ENCODE peak calls at places on chromosomes 1 and 21, in ten cellular contexts. T, D, N, C, R, H, L, V, O and E are unnamed samples.

GRCh38 chr1:167165948-167166702 is 54.6 kb upstream of the POU2F1 start:
- DNase-seq in L (no peak), O (no peak), D (no peak), N (no peak), V (no peak), C (peak; percentile 53), H (no peak), T (peak; percentile 86), R (peak; percentile 82), E (no peak)

GRCh38 chr1:206909167-206909882 is 12.1 kb downstream of the IL24 start:
- DNase-seq in R (no peak), T (peak; percentile 47), N (no peak), O (no peak), L (peak; percentile 57), C (peak; percentile 17), H (peak; percentile 66), D (peak; percentile 51), V (no peak), E (no peak)

GRCh38 chr1:13730301-13730700 is 30.3 kb downstream of the PRDM2 start:
- DNase-seq in O (no peak), T (no peak), R (no peak), D (no peak), H (no peak), C (no peak), L (no peak), N (no peak), V (no peak), E (no peak)

GRCh38 chr1:216034506-216034905 is 388.7 kb downstream of the USH2A start:
- DNase-seq in H (no peak), T (no peak), C (peak; percentile 21), D (no peak), N (no peak), R (peak; percentile 12), O (no peak), V (no peak), L (no peak), E (no peak)

GRCh38 chr21:17438642-17439041 is 74.2 kb upstream of the CXADR start:
- DNase-seq in R (peak; percentile 78), T (peak; percentile 80), O (no peak), N (no peak), C (no peak), D (no peak), V (no peak), H (no peak), L (no peak), E (no peak)

GRCh38 chr1:176602388-176603004 is 139.5 kb downstream of the PAPPA2 start:
- DNase-seq in V (no peak), R (no peak), N (no peak), C (no peak), T (no peak), H (no peak), O (no peak), D (no peak), L (no peak), E (no peak)

GRCh38 chr1:212225416-212225815 is 59.8 kb upstream of the PPP2R5A start:
- DNase-seq in R (no peak), T (no peak), V (no peak), L (no peak), N (no peak), H (no peak), D (no peak), O (no peak), C (no peak), E (no peak)

GRCh38 chr1:203424285-203424684 is 51.3 kb upstream of the PRELP start:
- DNase-seq in H (no peak), T (no peak), R (no peak), C (no peak), N (no peak), V (no peak), O (no peak), D (no peak), L (no peak), E (no peak)

GRCh38 chr1:153355445-153356071 is 2.1 kb upstream of the S100A9 start:
- DNase-seq in H (peak; percentile 64), O (no peak), N (peak; percentile 1), L (no peak), V (no peak), C (peak; percentile 56), T (peak; percentile 48), D (peak; percentile 26), R (no peak), E (no peak)

GRCh38 chr1:239386453-239387303 is at the start of gene CHRM3:
- DNase-seq in R (peak; percentile 66), O (no peak), N (no peak), H (peak; percentile 11), V (no peak), C (peak; percentile 77), L (no peak), D (no peak), T (no peak), E (no peak)

GRCh38 chr1:58465825-58466617 is 80.5 kb downstream of the OMA1 start:
- DNase-seq in O (no peak), C (peak; percentile 16), L (no peak), N (no peak), R (no peak), D (no peak), T (no peak), V (no peak), H (no peak), E (no peak)

GRCh38 chr1:87279966-87280535 is 48.6 kb upstream of the LMO4 start:
- DNase-seq in C (no peak), N (no peak), H (no peak), R (no peak), L (no peak), T (no peak), V (no peak), O (no peak), D (no peak), E (no peak)